ENCODE peak calls at places on chromosomes 2 and 18, in ten cellular contexts. L is immature natural killer cell, K is NCI-H1092, V is NCI-H146, Z is GM19239, U is OCI-M1, J is neural crest cell, P is substantia nigra, H is esophagus squamous epithelium, A is HFFc6. C is an unnamed sample.

GRCh38 chr2:235324324-235324723 is 169.5 kb upstream of the AGAP1 start:
- DNase-seq in Z (no peak), H (no peak), U (no peak), J (no peak), P (no peak), L (no peak), V (no peak), A (no peak), K (no peak), C (no peak)

GRCh38 chr2:101205521-101205998 is 47.1 kb upstream of the CNOT11 start:
- DNase-seq in V (peak; percentile 71), L (peak; percentile 26), K (peak; percentile 39), H (no peak), Z (no peak), U (peak; percentile 79), J (peak; percentile 21), A (peak; percentile 80), P (peak; percentile 4), C (peak; percentile 28)

GRCh38 chr2:178905266-178905665 is 98.0 kb upstream of the TTN start:
- DNase-seq in H (no peak), Z (no peak), U (no peak), J (no peak), A (no peak), V (no peak), P (no peak), K (no peak), L (no peak), C (no peak)

GRCh38 chr2:151757861-151758260 is 23.6 kb upstream of the NEB start:
- DNase-seq in L (no peak), A (no peak), V (peak; percentile 18), U (no peak), K (peak; percentile 26), H (no peak), P (no peak), J (no peak), Z (no peak), C (no peak)

GRCh38 chr2:80238692-80239469 is 65.7 kb downstream of the LRRTM1 start:
- DNase-seq in Z (no peak), P (peak; percentile 29), H (no peak), V (peak; percentile 23), J (peak; percentile 51), U (peak; percentile 48), L (no peak), K (no peak), A (peak; percentile 33), C (no peak)

GRCh38 chr18:35267161-35267651 is 22.8 kb downstream of the ZSCAN30 start:
- DNase-seq in A (no peak), H (peak; percentile 19), J (no peak), L (peak; percentile 78), V (peak; percentile 81), Z (peak; percentile 27), K (peak; percentile 87), U (no peak), P (peak; percentile 68), C (peak; percentile 80)

GRCh38 chr2:164898475-164898874 is 56.9 kb downstream of the SLC38A11 start:
- DNase-seq in A (peak; percentile 72), H (no peak), K (no peak), P (no peak), L (no peak), J (no peak), Z (no peak), U (peak; percentile 59), V (no peak), C (no peak)

GRCh38 chr2:29747786-29748470 is 173.5 kb downstream of the ALK start:
- DNase-seq in Z (no peak), K (no peak), J (no peak), L (no peak), P (no peak), U (no peak), H (no peak), A (peak; percentile 94), V (no peak), C (no peak)

GRCh38 chr18:62437520-62438329 is 85.1 kb upstream of the ZCCHC2 start:
- DNase-seq in U (no peak), Z (no peak), H (no peak), V (no peak), J (no peak), K (no peak), P (no peak), A (no peak), L (no peak), C (no peak)